ENCODE peak calls at places on chromosomes 5 and 9, in six cellular contexts. One of them, this sample, is unnamed.

GRCh38 chr5:126365446-126366198 is 57.6 kb upstream of the GRAMD2B start:
- DNase-seq in cardiac muscle cell: peak
- DNase-seq in activated CD4-positive, alpha-beta T cell treated with anti-CD3 and anti-CD28 coated beads, Interleukin-2, amount 50 U/mL, for 1 hour: no peak
- DNase-seq in NCI-H510A treated with DMSO at 0.1 percent for 48 hours: no peak
- DNase-seq in sciatic nerve: no peak
- DNase-seq in stimulated activated CD4-positive, alpha-beta T cell treated with anti-CD3 and anti-CD28 coated beads, Interleukin-1b, Interleukin-23, amount 100 ng/mL, for 4 hours: no peak
- DNase-seq in this sample: no peak

GRCh38 chr5:142421158-142421617 is 96.4 kb upstream of the SPRY4 start:
- DNase-seq in cardiac muscle cell: no peak
- DNase-seq in NCI-H510A treated with DMSO at 0.1 percent for 48 hours: no peak
- DNase-seq in sciatic nerve: no peak
- DNase-seq in stimulated activated CD4-positive, alpha-beta T cell treated with anti-CD3 and anti-CD28 coated beads, Interleukin-1b, Interleukin-23, amount 100 ng/mL, for 4 hours: no peak
- DNase-seq in activated CD4-positive, alpha-beta T cell treated with anti-CD3 and anti-CD28 coated beads, Interleukin-2, amount 50 U/mL, for 1 hour: no peak
- DNase-seq in this sample: no peak

GRCh38 chr9:89881431-89881830 is 276.6 kb downstream of the GADD45G start:
- DNase-seq in NCI-H510A treated with DMSO at 0.1 percent for 48 hours: no peak
- DNase-seq in stimulated activated CD4-positive, alpha-beta T cell treated with anti-CD3 and anti-CD28 coated beads, Interleukin-1b, Interleukin-23, amount 100 ng/mL, for 4 hours: no peak
- DNase-seq in activated CD4-positive, alpha-beta T cell treated with anti-CD3 and anti-CD28 coated beads, Interleukin-2, amount 50 U/mL, for 1 hour: no peak
- DNase-seq in sciatic nerve: no peak
- DNase-seq in cardiac muscle cell: no peak
- DNase-seq in this sample: no peak

GRCh38 chr5:140157032-140157781 is 17.8 kb upstream of the CYSTM1 start:
- DNase-seq in stimulated activated CD4-positive, alpha-beta T cell treated with anti-CD3 and anti-CD28 coated beads, Interleukin-1b, Interleukin-23, amount 100 ng/mL, for 4 hours: peak
- DNase-seq in cardiac muscle cell: peak
- DNase-seq in NCI-H510A treated with DMSO at 0.1 percent for 48 hours: peak
- DNase-seq in activated CD4-positive, alpha-beta T cell treated with anti-CD3 and anti-CD28 coated beads, Interleukin-2, amount 50 U/mL, for 1 hour: peak
- DNase-seq in sciatic nerve: peak
- DNase-seq in this sample: peak

GRCh38 chr9:135509458-135509857 is 9.0 kb downstream of the MRPS2 start:
- DNase-seq in stimulated activated CD4-positive, alpha-beta T cell treated with anti-CD3 and anti-CD28 coated beads, Interleukin-1b, Interleukin-23, amount 100 ng/mL, for 4 hours: no peak
- DNase-seq in sciatic nerve: no peak
- DNase-seq in activated CD4-positive, alpha-beta T cell treated with anti-CD3 and anti-CD28 coated beads, Interleukin-2, amount 50 U/mL, for 1 hour: no peak
- DNase-seq in NCI-H510A treated with DMSO at 0.1 percent for 48 hours: no peak
- DNase-seq in cardiac muscle cell: no peak
- DNase-seq in this sample: no peak

GRCh38 chr5:34685485-34686197 is 29.5 kb downstream of the RAI14 start:
- DNase-seq in NCI-H510A treated with DMSO at 0.1 percent for 48 hours: no peak
- DNase-seq in cardiac muscle cell: peak
- DNase-seq in sciatic nerve: no peak
- DNase-seq in stimulated activated CD4-positive, alpha-beta T cell treated with anti-CD3 and anti-CD28 coated beads, Interleukin-1b, Interleukin-23, amount 100 ng/mL, for 4 hours: no peak
- DNase-seq in activated CD4-positive, alpha-beta T cell treated with anti-CD3 and anti-CD28 coated beads, Interleukin-2, amount 50 U/mL, for 1 hour: no peak
- DNase-seq in this sample: no peak

GRCh38 chr5:3023678-3024077 is 272.2 kb upstream of the IRX2 start:
- DNase-seq in stimulated activated CD4-positive, alpha-beta T cell treated with anti-CD3 and anti-CD28 coated beads, Interleukin-1b, Interleukin-23, amount 100 ng/mL, for 4 hours: no peak
- DNase-seq in NCI-H510A treated with DMSO at 0.1 percent for 48 hours: no peak
- DNase-seq in activated CD4-positive, alpha-beta T cell treated with anti-CD3 and anti-CD28 coated beads, Interleukin-2, amount 50 U/mL, for 1 hour: no peak
- DNase-seq in cardiac muscle cell: no peak
- DNase-seq in sciatic nerve: no peak
- DNase-seq in this sample: no peak

GRCh38 chr9:23674016-23674585 is 151.9 kb downstream of the ELAVL2 start:
- DNase-seq in cardiac muscle cell: no peak
- DNase-seq in NCI-H510A treated with DMSO at 0.1 percent for 48 hours: no peak
- DNase-seq in sciatic nerve: no peak
- DNase-seq in activated CD4-positive, alpha-beta T cell treated with anti-CD3 and anti-CD28 coated beads, Interleukin-2, amount 50 U/mL, for 1 hour: no peak
- DNase-seq in stimulated activated CD4-positive, alpha-beta T cell treated with anti-CD3 and anti-CD28 coated beads, Interleukin-1b, Interleukin-23, amount 100 ng/mL, for 4 hours: no peak
- DNase-seq in this sample: no peak

GRCh38 chr5:83955916-83956315 is 235.3 kb upstream of the HAPLN1 start:
- DNase-seq in cardiac muscle cell: peak
- DNase-seq in sciatic nerve: no peak
- DNase-seq in activated CD4-positive, alpha-beta T cell treated with anti-CD3 and anti-CD28 coated beads, Interleukin-2, amount 50 U/mL, for 1 hour: no peak
- DNase-seq in NCI-H510A treated with DMSO at 0.1 percent for 48 hours: peak
- DNase-seq in stimulated activated CD4-positive, alpha-beta T cell treated with anti-CD3 and anti-CD28 coated beads, Interleukin-1b, Interleukin-23, amount 100 ng/mL, for 4 hours: no peak
- DNase-seq in this sample: no peak

GRCh38 chr9:70947086-70947485 is 174.3 kb downstream of the TRPM3 start:
- DNase-seq in activated CD4-positive, alpha-beta T cell treated with anti-CD3 and anti-CD28 coated beads, Interleukin-2, amount 50 U/mL, for 1 hour: no peak
- DNase-seq in cardiac muscle cell: no peak
- DNase-seq in sciatic nerve: no peak
- DNase-seq in stimulated activated CD4-positive, alpha-beta T cell treated with anti-CD3 and anti-CD28 coated beads, Interleukin-1b, Interleukin-23, amount 100 ng/mL, for 4 hours: no peak
- DNase-seq in NCI-H510A treated with DMSO at 0.1 percent for 48 hours: no peak
- DNase-seq in this sample: no peak

GRCh38 chr9:78769684-78770083 is 472.8 kb downstream of the PSAT1 start:
- DNase-seq in sciatic nerve: no peak
- DNase-seq in cardiac muscle cell: no peak
- DNase-seq in activated CD4-positive, alpha-beta T cell treated with anti-CD3 and anti-CD28 coated beads, Interleukin-2, amount 50 U/mL, for 1 hour: no peak
- DNase-seq in stimulated activated CD4-positive, alpha-beta T cell treated with anti-CD3 and anti-CD28 coated beads, Interleukin-1b, Interleukin-23, amount 100 ng/mL, for 4 hours: no peak
- DNase-seq in NCI-H510A treated with DMSO at 0.1 percent for 48 hours: no peak
- DNase-seq in this sample: no peak

GRCh38 chr5:39437469-39437868 is 12.7 kb upstream of the DAB2 start:
- DNase-seq in sciatic nerve: no peak
- DNase-seq in NCI-H510A treated with DMSO at 0.1 percent for 48 hours: no peak
- DNase-seq in stimulated activated CD4-positive, alpha-beta T cell treated with anti-CD3 and anti-CD28 coated beads, Interleukin-1b, Interleukin-23, amount 100 ng/mL, for 4 hours: no peak
- DNase-seq in cardiac muscle cell: no peak
- DNase-seq in activated CD4-positive, alpha-beta T cell treated with anti-CD3 and anti-CD28 coated beads, Interleukin-2, amount 50 U/mL, for 1 hour: no peak
- DNase-seq in this sample: no peak

GRCh38 chr5:1908931-1909330 is 26.2 kb upstream of the IRX4 start:
- DNase-seq in activated CD4-positive, alpha-beta T cell treated with anti-CD3 and anti-CD28 coated beads, Interleukin-2, amount 50 U/mL, for 1 hour: no peak
- DNase-seq in stimulated activated CD4-positive, alpha-beta T cell treated with anti-CD3 and anti-CD28 coated beads, Interleukin-1b, Interleukin-23, amount 100 ng/mL, for 4 hours: no peak
- DNase-seq in sciatic nerve: peak
- DNase-seq in NCI-H510A treated with DMSO at 0.1 percent for 48 hours: no peak
- DNase-seq in cardiac muscle cell: no peak
- DNase-seq in this sample: no peak

GRCh38 chr5:142246263-142246662 is 78.6 kb downstream of the SPRY4 start:
- DNase-seq in NCI-H510A treated with DMSO at 0.1 percent for 48 hours: no peak
- DNase-seq in cardiac muscle cell: peak
- DNase-seq in activated CD4-positive, alpha-beta T cell treated with anti-CD3 and anti-CD28 coated beads, Interleukin-2, amount 50 U/mL, for 1 hour: no peak
- DNase-seq in stimulated activated CD4-positive, alpha-beta T cell treated with anti-CD3 and anti-CD28 coated beads, Interleukin-1b, Interleukin-23, amount 100 ng/mL, for 4 hours: no peak
- DNase-seq in sciatic nerve: no peak
- DNase-seq in this sample: no peak

GRCh38 chr9:88387733-88388202 is 476 bp upstream of the SPIN1 start:
- DNase-seq in NCI-H510A treated with DMSO at 0.1 percent for 48 hours: peak
- DNase-seq in sciatic nerve: peak
- DNase-seq in stimulated activated CD4-positive, alpha-beta T cell treated with anti-CD3 and anti-CD28 coated beads, Interleukin-1b, Interleukin-23, amount 100 ng/mL, for 4 hours: no peak
- DNase-seq in activated CD4-positive, alpha-beta T cell treated with anti-CD3 and anti-CD28 coated beads, Interleukin-2, amount 50 U/mL, for 1 hour: peak
- DNase-seq in cardiac muscle cell: peak
- DNase-seq in this sample: no peak

GRCh38 chr5:158155087-158155486 is 296.1 kb upstream of the CLINT1 start:
- DNase-seq in NCI-H510A treated with DMSO at 0.1 percent for 48 hours: no peak
- DNase-seq in cardiac muscle cell: no peak
- DNase-seq in stimulated activated CD4-positive, alpha-beta T cell treated with anti-CD3 and anti-CD28 coated beads, Interleukin-1b, Interleukin-23, amount 100 ng/mL, for 4 hours: no peak
- DNase-seq in sciatic nerve: no peak
- DNase-seq in activated CD4-positive, alpha-beta T cell treated with anti-CD3 and anti-CD28 coated beads, Interleukin-2, amount 50 U/mL, for 1 hour: no peak
- DNase-seq in this sample: no peak

GRCh38 chr9:25415723-25416122 is 262.5 kb downstream of the TUSC1 start:
- DNase-seq in stimulated activated CD4-positive, alpha-beta T cell treated with anti-CD3 and anti-CD28 coated beads, Interleukin-1b, Interleukin-23, amount 100 ng/mL, for 4 hours: no peak
- DNase-seq in activated CD4-positive, alpha-beta T cell treated with anti-CD3 and anti-CD28 coated beads, Interleukin-2, amount 50 U/mL, for 1 hour: no peak
- DNase-seq in cardiac muscle cell: no peak
- DNase-seq in sciatic nerve: no peak
- DNase-seq in NCI-H510A treated with DMSO at 0.1 percent for 48 hours: no peak
- DNase-seq in this sample: no peak

GRCh38 chr5:38598994-38599611 is 42.7 kb upstream of the LIFR start:
- DNase-seq in stimulated activated CD4-positive, alpha-beta T cell treated with anti-CD3 and anti-CD28 coated beads, Interleukin-1b, Interleukin-23, amount 100 ng/mL, for 4 hours: no peak
- DNase-seq in NCI-H510A treated with DMSO at 0.1 percent for 48 hours: no peak
- DNase-seq in activated CD4-positive, alpha-beta T cell treated with anti-CD3 and anti-CD28 coated beads, Interleukin-2, amount 50 U/mL, for 1 hour: no peak
- DNase-seq in cardiac muscle cell: peak
- DNase-seq in sciatic nerve: no peak
- DNase-seq in this sample: no peak